ENCODE peak calls at places on chromosomes 16 and 17, in five cellular contexts. One of them, this sample, is unnamed. For H3K4me1, the result is how much of the 10 kb centered on the place peaks cover.

GRCh38 chr16:53542283-53542682 is 39.3 kb upstream of the AKTIP start:
- DNase-seq in suprapubic skin: no peak
- DNase-seq in HCT116: no peak
- DNase-seq in SK-N-SH: no peak
- DNase-seq in GM12878: no peak
- DNase-seq in this sample: no peak

GRCh38 chr16:930511-930910 is 40.3 kb downstream of the LMF1 start:
- DNase-seq in GM12878: no peak
- DNase-seq in suprapubic skin: no peak
- DNase-seq in SK-N-SH: no peak
- DNase-seq in HCT116: no peak
- DNase-seq in this sample: no peak

GRCh38 chr17:58388302-58389190 is 28.8 kb downstream of the RNF43 start:
- DNase-seq in GM12878: no peak
- DNase-seq in HCT116: no peak
- DNase-seq in SK-N-SH: no peak
- DNase-seq in suprapubic skin: no peak
- DNase-seq in this sample: no peak

GRCh38 chr16:31265329-31266245 is 5.8 kb downstream of the ITGAM start:
- DNase-seq in HCT116: no peak
- DNase-seq in SK-N-SH: no peak
- DNase-seq in GM12878: peak
- DNase-seq in suprapubic skin: no peak
- DNase-seq in this sample: peak

GRCh38 chr17:42403150-42403549 is 14.9 kb upstream of the STAT3 start:
- DNase-seq in suprapubic skin: no peak
- DNase-seq in GM12878: no peak
- DNase-seq in SK-N-SH: peak
- DNase-seq in HCT116: no peak
- DNase-seq in this sample: no peak

GRCh38 chr16:77912617-77913016 is 109.7 kb upstream of the CLEC3A start:
- DNase-seq in SK-N-SH: no peak
- DNase-seq in GM12878: no peak
- DNase-seq in HCT116: no peak
- DNase-seq in suprapubic skin: no peak
- DNase-seq in this sample: no peak

GRCh38 chr16:8346291-8346690 is 244.0 kb downstream of the TMEM114 start:
- DNase-seq in GM12878: no peak
- DNase-seq in SK-N-SH: no peak
- DNase-seq in HCT116: no peak
- DNase-seq in suprapubic skin: no peak
- DNase-seq in this sample: no peak

GRCh38 chr16:22206847-22207714 is 1.0 kb downstream of the EEF2K start:
- DNase-seq in SK-N-SH: peak
- DNase-seq in HCT116: no peak
- DNase-seq in GM12878: peak
- DNase-seq in suprapubic skin: peak
- DNase-seq in this sample: peak

GRCh38 chr16:79286646-79287423 is 313.7 kb downstream of the MAF start:
- DNase-seq in suprapubic skin: peak
- DNase-seq in SK-N-SH: no peak
- DNase-seq in HCT116: no peak
- DNase-seq in GM12878: peak
- DNase-seq in this sample: peak

GRCh38 chr17:61809816-61810392 is 53.4 kb downstream of the BRIP1 start:
- DNase-seq in SK-N-SH: no peak
- DNase-seq in HCT116: no peak
- DNase-seq in GM12878: no peak
- DNase-seq in suprapubic skin: no peak
- DNase-seq in this sample: no peak

GRCh38 chr16:72753883-72754282 is 294.0 kb downstream of the ZFHX3 start:
- DNase-seq in HCT116: no peak
- DNase-seq in suprapubic skin: no peak
- DNase-seq in SK-N-SH: no peak
- DNase-seq in GM12878: no peak
- DNase-seq in this sample: no peak

GRCh38 chr16:17448640-17449638 is 21.8 kb downstream of the XYLT1 start:
- DNase-seq in SK-N-SH: peak
- DNase-seq in GM12878: no peak
- DNase-seq in HCT116: no peak
- DNase-seq in suprapubic skin: no peak
- DNase-seq in this sample: no peak

GRCh38 chr17:39667262-39668140 is 752 bp upstream of the PNMT start:
- DNase-seq in HCT116: no peak
- DNase-seq in suprapubic skin: no peak
- DNase-seq in SK-N-SH: peak
- DNase-seq in GM12878: no peak
- DNase-seq in this sample: no peak

GRCh38 chr16:85969591-85969990 is 70.6 kb downstream of the IRF8 start:
- DNase-seq in SK-N-SH: no peak
- DNase-seq in suprapubic skin: no peak
- DNase-seq in GM12878: no peak
- DNase-seq in HCT116: no peak
- DNase-seq in this sample: no peak

GRCh38 chr16:53912155-53912554 is 208.2 kb downstream of the FTO start:
- DNase-seq in HCT116: no peak
- DNase-seq in GM12878: peak
- DNase-seq in suprapubic skin: no peak
- DNase-seq in SK-N-SH: no peak
- DNase-seq in this sample: no peak

GRCh38 chr17:411416-412120 is 59.0 kb upstream of the RPH3AL start:
- DNase-seq in suprapubic skin: no peak
- DNase-seq in GM12878: no peak
- DNase-seq in SK-N-SH: no peak
- DNase-seq in HCT116: no peak
- DNase-seq in this sample: no peak

GRCh38 chr17:60630352-60630751 is 30.4 kb downstream of the PPM1D start:
- DNase-seq in suprapubic skin: no peak
- DNase-seq in HCT116: no peak
- DNase-seq in SK-N-SH: no peak
- DNase-seq in GM12878: no peak
- DNase-seq in this sample: no peak

GRCh38 chr16:66911112-66911511 is 7.6 kb downstream of the CDH16 start:
- DNase-seq in HCT116: no peak
- DNase-seq in suprapubic skin: no peak
- DNase-seq in SK-N-SH: no peak
- DNase-seq in GM12878: no peak
- DNase-seq in this sample: no peak

GRCh38 chr16:49781401-49781800 is 74.5 kb downstream of the ZNF423 start:
- DNase-seq in SK-N-SH: no peak
- DNase-seq in HCT116: no peak
- DNase-seq in suprapubic skin: no peak
- DNase-seq in GM12878: no peak
- DNase-seq in this sample: no peak

GRCh38 chr17:69227536-69227935 is 1.1 kb downstream of the ABCA10 start:
- DNase-seq in GM12878: no peak
- DNase-seq in HCT116: no peak
- DNase-seq in suprapubic skin: no peak
- DNase-seq in SK-N-SH: no peak
- DNase-seq in this sample: no peak

GRCh38 chr17:1413281-1413791 is 13.3 kb upstream of the YWHAE start:
- DNase-seq in suprapubic skin: no peak
- DNase-seq in GM12878: no peak
- DNase-seq in HCT116: no peak
- DNase-seq in SK-N-SH: peak
- DNase-seq in this sample: no peak

GRCh38 chr17:76558210-76559095 is 18.6 kb downstream of the PRCD start:
- DNase-seq in SK-N-SH: peak
- DNase-seq in suprapubic skin: no peak
- DNase-seq in GM12878: no peak
- DNase-seq in HCT116: no peak
- DNase-seq in this sample: no peak

GRCh38 chr17:12070561-12070960 is 49.9 kb downstream of the MAP2K4 start:
- DNase-seq in GM12878: no peak
- DNase-seq in HCT116: no peak
- DNase-seq in suprapubic skin: no peak
- DNase-seq in SK-N-SH: no peak
- DNase-seq in this sample: no peak

GRCh38 chr17:43900183-43900857 is 7.0 kb downstream of the MPP2 start:
- DNase-seq in suprapubic skin: peak
- DNase-seq in GM12878: no peak
- DNase-seq in HCT116: peak
- DNase-seq in SK-N-SH: peak
- DNase-seq in this sample: peak

GRCh38 chr16:68074850-68075249 is 10.3 kb upstream of the NFATC3 start:
- DNase-seq in GM12878: peak
- DNase-seq in HCT116: no peak
- DNase-seq in SK-N-SH: no peak
- DNase-seq in suprapubic skin: no peak
- DNase-seq in this sample: no peak

GRCh38 chr17:50122945-50123344 is 7.0 kb downstream of the SAMD14 start:
- DNase-seq in GM12878: no peak
- DNase-seq in SK-N-SH: no peak
- DNase-seq in HCT116: no peak
- DNase-seq in suprapubic skin: no peak
- DNase-seq in this sample: no peak

GRCh38 chr17:7334938-7335538 is 1.3 kb upstream of the ACAP1 start:
- DNase-seq in GM12878: no peak
- DNase-seq in suprapubic skin: no peak
- DNase-seq in HCT116: no peak
- DNase-seq in SK-N-SH: no peak
- DNase-seq in this sample: no peak

GRCh38 chr17:49851387-49852291 is 3.8 kb upstream of the TAC4 start:
- DNase-seq in GM12878: no peak
- DNase-seq in HCT116: no peak
- DNase-seq in SK-N-SH: peak
- DNase-seq in suprapubic skin: peak
- DNase-seq in this sample: peak

GRCh38 chr17:49456172-49456965 is 38.7 kb upstream of the NGFR start:
- DNase-seq in HCT116: no peak
- DNase-seq in SK-N-SH: no peak
- DNase-seq in GM12878: no peak
- DNase-seq in suprapubic skin: no peak
- DNase-seq in this sample: no peak

GRCh38 chr17:5049314-5049819 is 14.1 kb upstream of the SLC52A1 start:
- DNase-seq in SK-N-SH: no peak
- DNase-seq in suprapubic skin: no peak
- DNase-seq in GM12878: peak
- DNase-seq in HCT116: no peak
- DNase-seq in this sample: no peak

GRCh38 chr17:81540676-81541027 is 11.5 kb downstream of the FAAP100 start:
- DNase-seq in HCT116: no peak
- DNase-seq in SK-N-SH: no peak
- DNase-seq in suprapubic skin: no peak
- DNase-seq in GM12878: no peak
- DNase-seq in this sample: no peak

GRCh38 chr17:81539571-81539900 is 11.4 kb downstream of the FSCN2 start:
- DNase-seq in suprapubic skin: no peak
- DNase-seq in HCT116: no peak
- DNase-seq in SK-N-SH: no peak
- DNase-seq in GM12878: no peak
- DNase-seq in this sample: no peak

GRCh38 chr17:81539961-81540675 is 11.9 kb downstream of the FSCN2 start:
- DNase-seq in GM12878: no peak
- DNase-seq in suprapubic skin: no peak
- DNase-seq in SK-N-SH: no peak
- DNase-seq in HCT116: no peak
- DNase-seq in this sample: no peak

GRCh38 chr17:81542431-81543338 is 9.5 kb downstream of the FAAP100 start:
- DNase-seq in HCT116: no peak
- DNase-seq in suprapubic skin: no peak
- DNase-seq in SK-N-SH: no peak
- DNase-seq in GM12878: no peak
- DNase-seq in this sample: no peak

GRCh38 chr17:81541123-81541522 is 11.0 kb downstream of the FAAP100 start:
- DNase-seq in suprapubic skin: no peak
- DNase-seq in HCT116: no peak
- DNase-seq in SK-N-SH: no peak
- DNase-seq in GM12878: no peak
- DNase-seq in this sample: no peak
- TF ChIP-seq POLR2AphosphoS5 in suprapubic skin: no peak
- TF ChIP-seq POLR2AphosphoS5 in HCT116: no peak
- TF ChIP-seq POLR2AphosphoS5 in SK-N-SH: no peak
- TF ChIP-seq POLR2AphosphoS5 in GM12878: peak
- TF ChIP-seq POLR2AphosphoS5 in this sample: no peak

DNA sequence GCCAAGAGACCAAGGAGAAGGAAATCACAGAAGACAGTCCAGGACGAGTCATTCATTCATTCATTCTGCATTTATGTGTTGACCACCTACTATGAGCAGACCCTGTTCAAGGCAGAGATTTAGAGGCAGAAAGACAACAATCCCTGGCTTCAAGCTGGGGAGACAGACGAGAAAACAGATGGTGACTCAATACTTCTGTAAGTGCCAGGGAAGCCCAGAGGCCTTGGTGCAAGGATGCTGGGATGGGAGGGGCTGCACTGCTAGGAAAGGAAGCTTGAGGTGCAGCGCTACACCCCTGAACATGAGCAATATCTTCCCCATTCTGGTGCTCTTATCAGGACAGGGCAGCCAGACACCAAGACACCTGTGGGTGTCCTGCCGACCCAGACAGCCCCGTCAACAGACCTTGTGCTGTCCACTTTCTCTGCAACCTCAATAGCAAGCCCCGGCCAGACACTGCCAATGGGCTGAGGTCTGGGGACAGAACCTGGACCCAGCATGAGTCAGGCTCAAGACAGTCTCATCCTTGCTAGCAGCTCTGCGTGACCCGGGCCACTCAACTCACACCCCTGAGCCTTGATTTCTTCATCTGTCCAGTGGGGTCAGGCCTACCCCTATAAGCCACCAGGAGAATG is 163.5 kb downstream of the COPRS start:
- DNase-seq in SK-N-SH: no peak
- DNase-seq in HCT116: no peak
- DNase-seq in GM12878: no peak
- DNase-seq in suprapubic skin: no peak
- DNase-seq in this sample: no peak
- H3K4me1 ChIP-seq in SK-N-SH: under half
- H3K4me1 ChIP-seq in HCT116: under half
- H3K4me1 ChIP-seq in GM12878: under half
- H3K4me1 ChIP-seq in suprapubic skin: under half
- H3K4me1 ChIP-seq in this sample: under half

DNA sequence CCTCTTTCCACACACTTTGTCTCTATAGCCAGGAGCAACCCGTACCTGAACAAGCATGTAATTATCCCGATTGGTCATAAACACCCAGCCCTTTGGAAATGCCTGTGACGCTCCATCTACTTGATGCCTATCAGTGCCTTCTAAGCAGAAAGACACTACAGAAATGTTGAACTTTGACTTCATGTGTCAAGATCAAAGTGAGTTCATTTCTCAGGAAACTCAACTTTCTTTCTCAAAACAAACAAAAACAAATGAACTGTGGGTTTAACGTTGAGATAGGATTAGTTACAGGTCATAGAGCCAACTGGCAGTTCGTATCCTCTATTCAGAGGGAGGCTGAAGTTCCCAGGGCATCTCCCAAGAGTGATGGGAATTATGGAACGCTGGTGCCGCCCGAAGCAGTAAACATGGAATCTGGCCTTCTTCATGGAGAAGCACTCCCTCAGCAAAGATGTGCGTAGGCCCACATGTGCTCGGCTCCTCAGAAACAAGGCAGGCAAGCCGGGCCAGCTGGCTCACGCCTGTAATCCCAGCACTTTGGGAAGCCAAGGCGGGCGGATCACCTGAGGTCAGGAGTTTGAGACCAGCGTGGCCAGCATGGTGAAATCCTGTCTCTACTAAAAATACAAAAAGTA is 9.5 kb downstream of the SLC6A4 start:
- DNase-seq in suprapubic skin: no peak
- DNase-seq in GM12878: no peak
- DNase-seq in HCT116: no peak
- DNase-seq in SK-N-SH: no peak
- DNase-seq in this sample: no peak
- TF ChIP-seq POLR2AphosphoS5 in suprapubic skin: no peak
- TF ChIP-seq POLR2AphosphoS5 in GM12878: no peak
- TF ChIP-seq POLR2AphosphoS5 in HCT116: no peak
- TF ChIP-seq POLR2AphosphoS5 in SK-N-SH: no peak
- TF ChIP-seq POLR2AphosphoS5 in this sample: no peak

GRCh38 chr16:81310045-81310644 is 4.6 kb upstream of the GAN start:
- DNase-seq in suprapubic skin: no peak
- DNase-seq in GM12878: no peak
- DNase-seq in HCT116: no peak
- DNase-seq in SK-N-SH: no peak
- DNase-seq in this sample: no peak
- H3K4me1 ChIP-seq in suprapubic skin: under half
- H3K4me1 ChIP-seq in GM12878: under half
- H3K4me1 ChIP-seq in HCT116: under half
- H3K4me1 ChIP-seq in SK-N-SH: under half
- H3K4me1 ChIP-seq in this sample: under half

This sample was measured in sigmoid colon.